ENCODE peak calls at places on chromosomes 7 and 10, in nine cellular contexts. Z is hepatocyte; S is NCI-H510A treated with DMSO at 0.1 percent for 48 hours; R is HuH-7; W is BJ; M is PC-9; V is T-cell; P is stimulated activated CD8-positive, alpha-beta memory T cell treated with anti-CD3 and anti-CD28 coated beads, Interleukin-7, amount 100 ng/mL, for 1 hour; N is NCI-H1105. B is an unnamed sample.
A peak's percentile ranks its signal among the peaks of the same experiment; 100 is the strongest.

GRCh38 chr10:29921071-29921446 is 138.3 kb downstream of the JCAD start:
- DNase-seq in V (no peak), S (no peak), Z (no peak), W (no peak), M (no peak), P (no peak), N (no peak), R (no peak), B (no peak)

GRCh38 chr7:2510909-2511768 is 8.4 kb upstream of the LFNG start:
- DNase-seq in N (no peak), V (peak; percentile 66), R (peak; percentile 93), M (no peak), W (no peak), S (peak; percentile 95), P (no peak), Z (no peak), B (no peak)

GRCh38 chr7:128954830-128955797 is 17.4 kb downstream of the IRF5 start:
- DNase-seq in S (no peak), Z (no peak), V (no peak), W (peak; percentile 26), R (no peak), N (no peak), P (no peak), M (no peak), B (no peak)

GRCh38 chr10:3287566-3288445 is 115.2 kb upstream of the PITRM1 start:
- DNase-seq in S (peak; percentile 21), W (no peak), Z (no peak), V (no peak), R (no peak), N (peak; percentile 28), P (no peak), M (no peak), B (no peak)

GRCh38 chr7:843230-843629 is 11.0 kb downstream of the SUN1 start:
- DNase-seq in M (no peak), V (no peak), S (no peak), R (no peak), N (no peak), P (no peak), W (no peak), Z (no peak), B (no peak)

GRCh38 chr10:116316533-116316932 is 7.7 kb upstream of the CCDC172 start:
- DNase-seq in W (no peak), P (no peak), V (no peak), S (peak; percentile 0), Z (no peak), R (no peak), M (no peak), N (no peak), B (no peak)

GRCh38 chr10:46536781-46537180 is 19.7 kb downstream of the GPRIN2 start:
- DNase-seq in M (no peak), W (no peak), Z (no peak), S (no peak), N (no peak), P (no peak), R (no peak), V (no peak), B (no peak)

GRCh38 chr7:44150466-44150832 is 9.3 kb upstream of the MYL7 start:
- DNase-seq in P (no peak), W (no peak), Z (no peak), M (peak; percentile 80), V (no peak), S (no peak), N (no peak), R (no peak), B (no peak)

GRCh38 chr7:141441837-141442627 is 109.2 kb upstream of the AGK start:
- DNase-seq in M (no peak), W (no peak), N (no peak), R (no peak), V (no peak), S (no peak), Z (no peak), P (no peak), B (no peak)

GRCh38 chr7:128041203-128041602 is 10.0 kb upstream of the LRRC4 start:
- DNase-seq in Z (no peak), M (peak; percentile 50), P (no peak), S (no peak), W (no peak), N (no peak), V (no peak), R (no peak), B (no peak)

GRCh38 chr7:6576024-6576866 is 1.0 kb upstream of the ZDHHC4 start:
- DNase-seq in R (no peak), S (no peak), M (no peak), W (no peak), N (no peak), V (no peak), Z (no peak), P (no peak), B (no peak)

GRCh38 chr10:11755512-11756247 is 13.5 kb downstream of the ECHDC3 start:
- DNase-seq in Z (no peak), R (no peak), P (no peak), V (no peak), W (no peak), S (no peak), N (no peak), M (no peak), B (no peak)

GRCh38 chr10:48701139-48701901 is 16.6 kb downstream of the WDFY4 start:
- DNase-seq in W (no peak), R (no peak), Z (no peak), M (no peak), V (no peak), S (no peak), N (no peak), P (no peak), B (no peak)

GRCh38 chr7:18724311-18724710 is 228.8 kb downstream of the HDAC9 start:
- DNase-seq in Z (no peak), M (no peak), R (no peak), W (no peak), V (no peak), S (no peak), N (no peak), P (no peak), B (no peak)

GRCh38 chr10:14385591-14386201 is 55.0 kb upstream of the FRMD4A start:
- DNase-seq in P (no peak), M (no peak), R (no peak), Z (no peak), N (no peak), S (no peak), W (no peak), V (no peak), B (no peak)

GRCh38 chr10:102347236-102347828 is 48.2 kb upstream of the NFKB2 start:
- DNase-seq in V (no peak), P (no peak), Z (peak; percentile 52), R (peak; percentile 46), N (no peak), W (no peak), M (peak; percentile 39), S (peak; percentile 61), B (peak; percentile 28)

GRCh38 chr10:3113343-3113720 is 46.0 kb downstream of the PFKP start:
- DNase-seq in Z (no peak), V (no peak), P (no peak), M (no peak), R (no peak), N (no peak), W (no peak), S (no peak), B (no peak)

GRCh38 chr10:80500572-80501380 is 36.9 kb upstream of the SH2D4B start:
- DNase-seq in V (peak; percentile 52), Z (no peak), N (no peak), W (no peak), S (no peak), M (peak; percentile 44), P (no peak), R (no peak), B (no peak)

GRCh38 chr10:47287805-47288204 is 12.2 kb upstream of the GDF10 start:
- DNase-seq in W (no peak), Z (no peak), V (no peak), S (no peak), N (no peak), P (no peak), R (no peak), M (no peak), B (no peak)

GRCh38 chr7:151631149-151631967 is 111.7 kb upstream of the RHEB start:
- DNase-seq in Z (no peak), R (no peak), N (peak; percentile 39), S (peak; percentile 25), P (no peak), M (no peak), W (no peak), V (no peak), B (no peak)

B was measured in frontal cortex.